ENCODE peak calls at places on chromosomes 13 and 19, in five cellular contexts. T is fibroblast of pulmonary artery, M is body of pancreas, K is mesendoderm, O is neuronal stem cell. J is an unnamed sample.

GRCh38 chr13:99136427-99136954 is 64.2 kb upstream of the UBAC2 start:
- DNase-seq in K (no peak), T (no peak), O (no peak), M (no peak), J (no peak)

GRCh38 chr13:60242231-60242630 is 78.5 kb upstream of the DIAPH3 start:
- DNase-seq in O (no peak), K (peak; percentile 91), M (no peak), T (no peak), J (no peak)

GRCh38 chr19:42023121-42023942 is 29.3 kb upstream of the ATP1A3 start:
- DNase-seq in T (peak; percentile 3), K (peak; percentile 70), O (no peak), M (no peak), J (peak; percentile 56)

GRCh38 chr13:50708461-50708860 is 135.0 kb downstream of the DLEU7 start:
- DNase-seq in K (peak; percentile 38), T (peak; percentile 53), M (no peak), O (no peak), J (no peak)

GRCh38 chr19:33755314-33756020 is 41.2 kb upstream of the KCTD15 start:
- DNase-seq in O (no peak), K (no peak), T (no peak), M (no peak), J (no peak)

GRCh38 chr13:20353973-20354372 is 121.9 kb upstream of the GJB6 start:
- DNase-seq in T (peak; percentile 62), K (no peak), M (no peak), O (no peak), J (peak; percentile 68)

GRCh38 chr13:105918842-105919741 is 616.4 kb downstream of the EFNB2 start:
- DNase-seq in K (peak; percentile 90), T (peak; percentile 63), M (no peak), O (no peak), J (peak; percentile 13)

GRCh38 chr13:42553098-42554046 is 20.6 kb upstream of the TNFSF11 start:
- DNase-seq in O (no peak), T (peak; percentile 64), M (peak; percentile 37), K (no peak), J (no peak)

GRCh38 chr13:44068169-44068568 is 188.5 kb downstream of the LACC1 start:
- DNase-seq in K (peak; percentile 39), T (peak; percentile 27), M (no peak), O (no peak), J (no peak)

GRCh38 chr19:30225615-30226463 is 146.3 kb upstream of the ZNF536 start:
- DNase-seq in K (peak; percentile 11), T (no peak), M (no peak), O (no peak), J (no peak)

GRCh38 chr19:13100031-13100588 is 2.5 kb downstream of the LYL1 start:
- DNase-seq in M (no peak), T (no peak), K (no peak), O (no peak), J (peak; percentile 60)

GRCh38 chr13:24307211-24308067 is 1.9 kb upstream of the C1QTNF9 start:
- DNase-seq in T (peak; percentile 15), M (no peak), O (no peak), K (peak; percentile 8), J (no peak)

GRCh38 chr13:75829874-75830273 is 193.7 kb downstream of the LMO7 start:
- DNase-seq in K (no peak), T (no peak), M (no peak), O (no peak), J (peak; percentile 30)

GRCh38 chr13:56189439-56189838 is 951.3 kb upstream of the PRR20A start:
- DNase-seq in O (no peak), M (no peak), T (no peak), K (peak; percentile 17), J (no peak)

GRCh38 chr13:74290324-74290773 is 156.1 kb upstream of the KLF12 start:
- DNase-seq in O (peak; percentile 54), M (no peak), K (peak; percentile 97), T (peak; percentile 91), J (peak; percentile 88)

GRCh38 chr13:79735228-79735627 is 254.3 kb downstream of the NDFIP2 start:
- DNase-seq in M (no peak), T (peak; percentile 33), O (no peak), K (no peak), J (peak; percentile 63)

GRCh38 chr13:23578411-23579071 is 8.3 kb downstream of the TNFRSF19 start:
- DNase-seq in M (peak; percentile 84), K (peak; percentile 76), O (no peak), T (peak; percentile 71), J (peak; percentile 73)

GRCh38 chr19:5103061-5103701 is 134.3 kb downstream of the KDM4B start:
- DNase-seq in K (no peak), M (peak; percentile 93), T (peak; percentile 22), O (no peak), J (peak; percentile 57)

GRCh38 chr13:108213946-108214345 is 1.4 kb downstream of the LIG4 start:
- DNase-seq in K (no peak), M (no peak), O (no peak), T (no peak), J (no peak)

GRCh38 chr13:108220042-108220441 is 1.9 kb downstream of the ABHD13 start:
- DNase-seq in O (no peak), K (peak; percentile 36), M (peak; percentile 49), T (no peak), J (no peak)

GRCh38 chr13:108214511-108215383 is 589 bp downstream of the LIG4 start:
- DNase-seq in K (peak; percentile 83), M (peak; percentile 21), T (no peak), O (no peak), J (no peak)

GRCh38 chr13:108215428-108215827 is at the start of gene LIG4:
- DNase-seq in T (peak; percentile 95), K (peak; percentile 98), M (peak; percentile 92), O (peak; percentile 89), J (peak; percentile 89)

GRCh38 chr13:108218044-108218974 is at the start of gene ABHD13:
- DNase-seq in O (peak; percentile 89), K (peak; percentile 96), M (peak; percentile 91), T (peak; percentile 92), J (peak; percentile 88)
- H3K4me3 ChIP-seq in O (peak within 1 kb of the TSS; percentile 97), K (peak within 1 kb of the TSS; percentile 74), M (peak within 1 kb of the TSS; percentile 99), T (peak within 1 kb of the TSS; percentile 88), J (peak within 1 kb of the TSS; percentile 86)

DNA sequence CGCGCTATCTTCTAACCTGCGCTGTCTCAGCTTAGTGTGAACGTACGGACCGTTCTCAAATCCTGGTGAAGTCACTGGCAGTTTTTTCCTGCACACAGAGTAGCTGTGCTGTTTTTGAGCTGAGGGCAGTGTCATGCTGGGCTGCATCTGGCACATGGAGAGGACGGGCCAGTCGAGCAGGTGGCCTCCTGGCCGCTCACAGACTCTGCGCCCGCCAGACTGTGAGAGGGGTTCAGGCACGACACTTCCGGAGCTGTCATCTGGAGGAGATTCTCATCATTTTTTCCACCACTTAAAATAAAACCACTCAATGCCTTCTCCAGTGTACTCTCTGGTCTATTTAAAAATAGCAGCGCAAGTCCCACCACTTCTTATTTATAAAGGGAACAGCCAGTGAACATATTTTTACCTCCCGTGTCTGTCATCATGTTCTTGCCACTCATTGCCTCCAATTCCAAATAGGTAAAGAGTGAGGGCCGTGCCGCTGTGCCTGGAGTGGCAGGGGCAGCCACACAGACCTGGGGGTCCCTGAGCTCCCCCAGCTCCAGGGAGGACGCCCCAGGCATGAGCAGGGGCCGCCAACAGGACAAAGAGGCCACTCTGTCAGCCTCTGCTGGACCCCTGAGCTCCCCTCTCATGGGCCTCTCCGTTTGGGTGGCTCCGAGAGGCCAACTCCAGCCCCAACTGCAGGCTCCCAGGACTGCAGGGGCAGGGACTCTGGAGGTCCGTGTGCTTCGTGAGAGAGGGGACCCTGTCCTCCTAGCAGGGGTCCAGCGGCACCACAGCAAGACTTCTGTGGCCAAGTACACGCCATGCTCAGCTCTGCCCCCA is 36.9 kb upstream of the GRTP1 start:
- DNase-seq in M (no peak), O (no peak), K (no peak), T (no peak), J (peak; percentile 50)
- H3K4me3 ChIP-seq in M (no peak overlapping the region), O (no peak overlapping the region), K (no peak overlapping the region), T (no peak overlapping the region), J (no peak overlapping the region)

GRCh38 chr19:46945668-46946067 is 74.0 kb upstream of the NPAS1 start:
- DNase-seq in M (no peak), T (peak; percentile 42), O (no peak), K (no peak), J (peak; percentile 62)
- H3K4me3 ChIP-seq in M (no peak overlapping the region), T (no peak overlapping the region), O (no peak overlapping the region), K (no peak overlapping the region), J (no peak overlapping the region)

DNA sequence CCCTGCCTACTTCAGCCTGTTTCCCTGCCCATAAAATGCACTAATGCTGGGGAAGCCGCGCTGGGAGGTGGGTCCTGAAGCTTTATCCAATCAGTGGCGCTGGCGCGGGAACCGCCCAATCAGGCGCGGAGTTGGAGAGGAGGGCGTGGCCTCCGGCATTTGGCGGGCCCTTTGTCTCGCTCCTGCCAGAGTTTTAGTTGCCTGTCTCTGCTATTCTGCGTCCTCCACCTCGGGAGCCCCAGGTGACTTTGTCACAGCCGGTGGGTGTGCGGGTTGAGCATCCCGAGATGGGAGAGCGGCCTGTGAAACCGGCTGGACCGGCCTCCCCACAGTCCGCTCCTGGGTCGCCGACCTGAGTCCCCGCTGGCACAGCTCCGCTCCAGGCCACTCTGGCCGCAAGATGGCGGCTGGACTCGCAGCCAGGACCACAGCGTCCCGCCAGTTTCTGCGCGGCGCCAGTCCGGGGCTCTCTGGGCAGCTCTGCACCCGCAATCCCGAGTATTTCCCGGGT is 30.7 kb upstream of the ZNF429 start:
- DNase-seq in O (peak; percentile 32), T (peak; percentile 47), K (peak; percentile 84), M (peak; percentile 92), J (peak; percentile 5)
- H3K4me3 ChIP-seq in O (peak overlapping the region; percentile 78), T (peak overlapping the region; percentile 49), K (no peak overlapping the region), M (peak overlapping the region; percentile 34), J (peak overlapping the region; percentile 37)

GRCh38 chr19:37506387-37507166 is at the start of gene ZNF793:
- DNase-seq in K (peak; percentile 96), T (peak; percentile 85), M (peak; percentile 72), O (peak; percentile 74), J (peak; percentile 61)
- H3K4me3 ChIP-seq in K (peak within 1 kb of the TSS; percentile 86), T (peak within 1 kb of the TSS; percentile 74), M (peak within 1 kb of the TSS; percentile 75), O (peak within 1 kb of the TSS; percentile 87), J (peak within 1 kb of the TSS; percentile 73)

GRCh38 chr19:1239796-1240737 is 1.5 kb upstream of the ATP5F1D start:
- DNase-seq in O (peak; percentile 94), K (peak; percentile 92), T (peak; percentile 94), M (peak; percentile 79), J (peak; percentile 82)
- H3K4me3 ChIP-seq in O (peak overlapping the region; percentile 70), K (no peak overlapping the region), T (peak overlapping the region; percentile 36), M (no peak overlapping the region), J (peak overlapping the region; percentile 52)

GRCh38 chr19:18205180-18205915 is 1.5 kb upstream of the RAB3A start:
- DNase-seq in O (no peak), K (peak; percentile 71), T (peak; percentile 72), M (peak; percentile 65), J (peak; percentile 65)

GRCh38 chr19:18206018-18206417 is 2.2 kb upstream of the RAB3A start:
- DNase-seq in M (no peak), T (no peak), K (no peak), O (no peak), J (no peak)

GRCh38 chr19:18211683-18212082 is 7.8 kb upstream of the RAB3A start:
- DNase-seq in M (no peak), K (no peak), T (no peak), O (no peak), J (no peak)

GRCh38 chr19:18204394-18205179 is 745 bp upstream of the RAB3A start:
- DNase-seq in T (no peak), M (peak; percentile 59), O (peak; percentile 90), K (peak; percentile 82), J (no peak)

GRCh38 chr19:18208098-18208951 is 4.5 kb upstream of the RAB3A start:
- DNase-seq in K (no peak), O (no peak), M (peak; percentile 44), T (peak; percentile 84), J (peak; percentile 68)
- H3K4me3 ChIP-seq in K (no peak overlapping the region), O (no peak overlapping the region), M (no peak overlapping the region), T (no peak overlapping the region), J (peak overlapping the region; percentile 20)

J was measured in AG10803.